ENCODE peak calls at places on chromosomes 2 and 18, in ten cellular contexts. One of them, this sample, is unnamed.
A peak's percentile ranks its signal among the peaks of the same experiment; 100 is the strongest.

GRCh38 chr2:204026294-204026693 is 89.7 kb downstream of the ICOS start:
- DNase-seq in Calu3: no peak
- DNase-seq in kidney: no peak
- DNase-seq in nephron progenitor cell: no peak
- DNase-seq in activated CD8-positive, alpha-beta T cell treated with anti-CD3 and anti-CD28 coated beads for 36 hours: no peak
- DNase-seq in GM13977: no peak
- DNase-seq in thyroid gland: no peak
- DNase-seq in lower leg skin: no peak
- DNase-seq in left lung: no peak
- DNase-seq in epithelial cell of proximal tubule: no peak
- DNase-seq in this sample: no peak

GRCh38 chr2:43210467-43211303 is 15.7 kb downstream of the ZFP36L2 start:
- DNase-seq in Calu3: no peak
- DNase-seq in kidney: peak; percentile 70
- DNase-seq in nephron progenitor cell: no peak
- DNase-seq in activated CD8-positive, alpha-beta T cell treated with anti-CD3 and anti-CD28 coated beads for 36 hours: peak; percentile 76
- DNase-seq in GM13977: no peak
- DNase-seq in thyroid gland: no peak
- DNase-seq in lower leg skin: peak; percentile 54
- DNase-seq in left lung: peak; percentile 78
- DNase-seq in epithelial cell of proximal tubule: no peak
- DNase-seq in this sample: peak; percentile 52

GRCh38 chr2:25381502-25381901 is 39.8 kb upstream of the DNMT3A start:
- DNase-seq in Calu3: no peak
- DNase-seq in kidney: peak; percentile 12
- DNase-seq in nephron progenitor cell: no peak
- DNase-seq in activated CD8-positive, alpha-beta T cell treated with anti-CD3 and anti-CD28 coated beads for 36 hours: no peak
- DNase-seq in GM13977: no peak
- DNase-seq in thyroid gland: no peak
- DNase-seq in lower leg skin: no peak
- DNase-seq in left lung: no peak
- DNase-seq in epithelial cell of proximal tubule: no peak
- DNase-seq in this sample: no peak

GRCh38 chr18:60984496-60984895 is 348.7 kb upstream of the CDH20 start:
- DNase-seq in Calu3: no peak
- DNase-seq in kidney: no peak
- DNase-seq in nephron progenitor cell: no peak
- DNase-seq in activated CD8-positive, alpha-beta T cell treated with anti-CD3 and anti-CD28 coated beads for 36 hours: no peak
- DNase-seq in GM13977: no peak
- DNase-seq in thyroid gland: no peak
- DNase-seq in lower leg skin: no peak
- DNase-seq in left lung: no peak
- DNase-seq in epithelial cell of proximal tubule: no peak
- DNase-seq in this sample: no peak

GRCh38 chr2:56474412-56475158 is 290.8 kb downstream of the CCDC85A start:
- DNase-seq in Calu3: peak; percentile 20
- DNase-seq in kidney: no peak
- DNase-seq in nephron progenitor cell: no peak
- DNase-seq in activated CD8-positive, alpha-beta T cell treated with anti-CD3 and anti-CD28 coated beads for 36 hours: no peak
- DNase-seq in GM13977: no peak
- DNase-seq in thyroid gland: peak; percentile 50
- DNase-seq in lower leg skin: no peak
- DNase-seq in left lung: no peak
- DNase-seq in epithelial cell of proximal tubule: peak; percentile 87
- DNase-seq in this sample: no peak

GRCh38 chr2:154092571-154092970 is 220.8 kb downstream of the GALNT13 start:
- DNase-seq in Calu3: no peak
- DNase-seq in kidney: no peak
- DNase-seq in nephron progenitor cell: no peak
- DNase-seq in activated CD8-positive, alpha-beta T cell treated with anti-CD3 and anti-CD28 coated beads for 36 hours: no peak
- DNase-seq in GM13977: no peak
- DNase-seq in thyroid gland: no peak
- DNase-seq in lower leg skin: no peak
- DNase-seq in left lung: no peak
- DNase-seq in epithelial cell of proximal tubule: no peak
- DNase-seq in this sample: no peak

GRCh38 chr2:237162959-237163358 is 77.3 kb downstream of the COPS8 start:
- DNase-seq in Calu3: no peak
- DNase-seq in kidney: no peak
- DNase-seq in nephron progenitor cell: no peak
- DNase-seq in activated CD8-positive, alpha-beta T cell treated with anti-CD3 and anti-CD28 coated beads for 36 hours: no peak
- DNase-seq in GM13977: no peak
- DNase-seq in thyroid gland: no peak
- DNase-seq in lower leg skin: no peak
- DNase-seq in left lung: no peak
- DNase-seq in epithelial cell of proximal tubule: no peak
- DNase-seq in this sample: no peak

GRCh38 chr2:173550143-173550542 is 195.5 kb downstream of the CDCA7 start:
- DNase-seq in Calu3: no peak
- DNase-seq in kidney: no peak
- DNase-seq in nephron progenitor cell: no peak
- DNase-seq in activated CD8-positive, alpha-beta T cell treated with anti-CD3 and anti-CD28 coated beads for 36 hours: no peak
- DNase-seq in GM13977: no peak
- DNase-seq in thyroid gland: no peak
- DNase-seq in lower leg skin: no peak
- DNase-seq in left lung: no peak
- DNase-seq in epithelial cell of proximal tubule: no peak
- DNase-seq in this sample: no peak

GRCh38 chr2:83531211-83531610 is 927.9 kb downstream of the SUCLG1 start:
- DNase-seq in Calu3: no peak
- DNase-seq in kidney: no peak
- DNase-seq in nephron progenitor cell: no peak
- DNase-seq in activated CD8-positive, alpha-beta T cell treated with anti-CD3 and anti-CD28 coated beads for 36 hours: no peak
- DNase-seq in GM13977: no peak
- DNase-seq in thyroid gland: no peak
- DNase-seq in lower leg skin: no peak
- DNase-seq in left lung: no peak
- DNase-seq in epithelial cell of proximal tubule: no peak
- DNase-seq in this sample: no peak

GRCh38 chr2:160292225-160292624 is 92.2 kb upstream of the ITGB6 start:
- DNase-seq in Calu3: no peak
- DNase-seq in kidney: no peak
- DNase-seq in nephron progenitor cell: no peak
- DNase-seq in activated CD8-positive, alpha-beta T cell treated with anti-CD3 and anti-CD28 coated beads for 36 hours: no peak
- DNase-seq in GM13977: no peak
- DNase-seq in thyroid gland: no peak
- DNase-seq in lower leg skin: no peak
- DNase-seq in left lung: no peak
- DNase-seq in epithelial cell of proximal tubule: no peak
- DNase-seq in this sample: no peak

GRCh38 chr2:133504566-133505505 is 63.4 kb downstream of the NCKAP5 start:
- DNase-seq in Calu3: peak; percentile 72
- DNase-seq in kidney: peak; percentile 78
- DNase-seq in nephron progenitor cell: no peak
- DNase-seq in activated CD8-positive, alpha-beta T cell treated with anti-CD3 and anti-CD28 coated beads for 36 hours: no peak
- DNase-seq in GM13977: no peak
- DNase-seq in thyroid gland: peak; percentile 79
- DNase-seq in lower leg skin: no peak
- DNase-seq in left lung: no peak
- DNase-seq in epithelial cell of proximal tubule: no peak
- DNase-seq in this sample: no peak

GRCh38 chr2:2271471-2271941 is 59.6 kb downstream of the MYT1L start:
- DNase-seq in Calu3: no peak
- DNase-seq in kidney: no peak
- DNase-seq in nephron progenitor cell: no peak
- DNase-seq in activated CD8-positive, alpha-beta T cell treated with anti-CD3 and anti-CD28 coated beads for 36 hours: no peak
- DNase-seq in GM13977: no peak
- DNase-seq in thyroid gland: no peak
- DNase-seq in lower leg skin: peak; percentile 34
- DNase-seq in left lung: no peak
- DNase-seq in epithelial cell of proximal tubule: no peak
- DNase-seq in this sample: no peak

GRCh38 chr2:41657231-41657630 is 390.6 kb upstream of the PKDCC start:
- DNase-seq in Calu3: no peak
- DNase-seq in kidney: no peak
- DNase-seq in nephron progenitor cell: no peak
- DNase-seq in activated CD8-positive, alpha-beta T cell treated with anti-CD3 and anti-CD28 coated beads for 36 hours: no peak
- DNase-seq in GM13977: no peak
- DNase-seq in thyroid gland: no peak
- DNase-seq in lower leg skin: no peak
- DNase-seq in left lung: no peak
- DNase-seq in epithelial cell of proximal tubule: no peak
- DNase-seq in this sample: no peak

GRCh38 chr2:109159096-109159495 is 30.1 kb downstream of the SH3RF3 start:
- DNase-seq in Calu3: no peak
- DNase-seq in kidney: no peak
- DNase-seq in nephron progenitor cell: no peak
- DNase-seq in activated CD8-positive, alpha-beta T cell treated with anti-CD3 and anti-CD28 coated beads for 36 hours: no peak
- DNase-seq in GM13977: no peak
- DNase-seq in thyroid gland: no peak
- DNase-seq in lower leg skin: no peak
- DNase-seq in left lung: no peak
- DNase-seq in epithelial cell of proximal tubule: no peak
- DNase-seq in this sample: no peak

GRCh38 chr2:3610415-3610814 is 15.5 kb downstream of the COLEC11 start:
- DNase-seq in Calu3: no peak
- DNase-seq in kidney: peak; percentile 50
- DNase-seq in nephron progenitor cell: no peak
- DNase-seq in activated CD8-positive, alpha-beta T cell treated with anti-CD3 and anti-CD28 coated beads for 36 hours: no peak
- DNase-seq in GM13977: no peak
- DNase-seq in thyroid gland: no peak
- DNase-seq in lower leg skin: no peak
- DNase-seq in left lung: peak; percentile 24
- DNase-seq in epithelial cell of proximal tubule: no peak
- DNase-seq in this sample: no peak

GRCh38 chr2:125746321-125746983 is 909.5 kb upstream of the GYPC start:
- DNase-seq in Calu3: no peak
- DNase-seq in kidney: no peak
- DNase-seq in nephron progenitor cell: no peak
- DNase-seq in activated CD8-positive, alpha-beta T cell treated with anti-CD3 and anti-CD28 coated beads for 36 hours: no peak
- DNase-seq in GM13977: no peak
- DNase-seq in thyroid gland: no peak
- DNase-seq in lower leg skin: no peak
- DNase-seq in left lung: no peak
- DNase-seq in epithelial cell of proximal tubule: no peak
- DNase-seq in this sample: no peak

DNA sequence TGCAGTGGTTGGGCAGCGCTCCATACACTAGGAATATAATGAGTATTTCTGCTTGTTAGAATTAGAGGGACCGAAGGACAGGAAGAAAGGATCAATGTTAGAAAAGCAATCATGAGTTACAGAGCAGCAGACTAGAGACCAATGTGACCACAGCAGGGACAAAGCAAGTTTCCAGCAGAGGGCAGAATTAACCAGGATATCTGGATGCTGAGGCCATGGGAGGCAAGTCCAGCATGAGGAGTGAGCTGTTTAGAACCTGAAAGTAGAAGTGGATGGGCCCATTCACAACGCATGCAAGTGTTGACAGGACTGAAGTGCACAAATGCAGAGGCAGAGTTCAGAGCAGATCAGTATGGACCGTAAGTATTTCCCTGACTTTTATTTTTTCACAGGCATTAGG is 910.4 kb upstream of the GYPC start:
- DNase-seq in Calu3: peak; percentile 2
- DNase-seq in kidney: no peak
- DNase-seq in nephron progenitor cell: peak; percentile 35
- DNase-seq in activated CD8-positive, alpha-beta T cell treated with anti-CD3 and anti-CD28 coated beads for 36 hours: no peak
- DNase-seq in GM13977: no peak
- DNase-seq in thyroid gland: no peak
- DNase-seq in lower leg skin: no peak
- DNase-seq in left lung: no peak
- DNase-seq in epithelial cell of proximal tubule: no peak
- DNase-seq in this sample: no peak
- TF ChIP-seq CTCF in Calu3: no peak
- TF ChIP-seq CTCF in kidney: peak; percentile 56
- TF ChIP-seq CTCF in nephron progenitor cell: peak; percentile 54
- TF ChIP-seq CTCF in activated CD8-positive, alpha-beta T cell treated with anti-CD3 and anti-CD28 coated beads for 36 hours: no peak
- TF ChIP-seq CTCF in GM13977: peak; percentile 39
- TF ChIP-seq CTCF in thyroid gland: peak; percentile 13
- TF ChIP-seq CTCF in lower leg skin: no peak
- TF ChIP-seq CTCF in left lung: peak; percentile 25
- TF ChIP-seq CTCF in epithelial cell of proximal tubule: peak; percentile 69
- TF ChIP-seq CTCF in this sample: no peak

DNA sequence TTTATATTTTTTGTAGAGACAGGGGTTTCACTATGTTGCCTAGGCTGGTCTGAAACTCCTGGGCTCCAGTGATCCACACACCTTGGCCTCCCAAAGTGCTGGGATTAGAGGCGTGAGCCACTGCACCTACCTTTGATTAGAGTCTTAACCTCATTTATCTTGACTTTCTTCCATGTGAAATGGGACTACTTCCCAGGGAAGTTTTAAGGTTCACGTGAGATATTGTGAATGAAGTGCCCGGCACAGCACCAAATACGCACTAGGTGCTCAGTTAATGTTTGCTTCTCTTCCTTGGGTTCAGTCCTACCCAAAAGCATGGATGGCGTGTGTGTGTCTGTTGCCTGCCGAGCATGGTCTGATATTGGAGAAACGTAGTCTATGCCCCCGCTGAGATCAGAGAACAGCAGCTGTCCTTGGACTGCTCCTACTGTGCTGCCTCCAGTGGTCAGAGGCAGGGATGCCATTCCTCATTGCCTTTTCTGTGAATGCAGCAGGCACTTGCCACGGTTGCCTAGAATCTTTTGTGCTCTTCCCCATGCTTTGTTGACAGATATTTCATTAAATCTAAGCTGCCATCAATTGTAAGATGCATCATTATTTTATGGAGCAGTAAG is 12.3 kb upstream of the TFCP2L1 start:
- DNase-seq in Calu3: peak; percentile 62
- DNase-seq in kidney: no peak
- DNase-seq in nephron progenitor cell: peak; percentile 43
- DNase-seq in activated CD8-positive, alpha-beta T cell treated with anti-CD3 and anti-CD28 coated beads for 36 hours: peak; percentile 4
- DNase-seq in GM13977: peak; percentile 46
- DNase-seq in thyroid gland: peak; percentile 55
- DNase-seq in lower leg skin: no peak
- DNase-seq in left lung: no peak
- DNase-seq in epithelial cell of proximal tubule: no peak
- DNase-seq in this sample: no peak
- TF ChIP-seq CTCF in Calu3: peak; percentile 53
- TF ChIP-seq CTCF in kidney: peak; percentile 59
- TF ChIP-seq CTCF in nephron progenitor cell: peak; percentile 66
- TF ChIP-seq CTCF in activated CD8-positive, alpha-beta T cell treated with anti-CD3 and anti-CD28 coated beads for 36 hours: peak; percentile 38
- TF ChIP-seq CTCF in GM13977: peak; percentile 47
- TF ChIP-seq CTCF in thyroid gland: peak; percentile 62
- TF ChIP-seq CTCF in lower leg skin: no peak
- TF ChIP-seq CTCF in left lung: peak; percentile 55
- TF ChIP-seq CTCF in epithelial cell of proximal tubule: peak; percentile 79
- TF ChIP-seq CTCF in this sample: no peak

GRCh38 chr2:240560480-240561324 is 545 bp downstream of the DUSP28 start:
- DNase-seq in Calu3: peak; percentile 99
- DNase-seq in kidney: peak; percentile 100
- DNase-seq in nephron progenitor cell: peak; percentile 100
- DNase-seq in activated CD8-positive, alpha-beta T cell treated with anti-CD3 and anti-CD28 coated beads for 36 hours: peak; percentile 100
- DNase-seq in GM13977: peak; percentile 98
- DNase-seq in thyroid gland: peak; percentile 100
- DNase-seq in lower leg skin: peak; percentile 99
- DNase-seq in left lung: peak; percentile 100
- DNase-seq in epithelial cell of proximal tubule: peak; percentile 72
- DNase-seq in this sample: peak; percentile 99
- TF ChIP-seq CTCF in Calu3: peak; percentile 41
- TF ChIP-seq CTCF in kidney: peak; percentile 16
- TF ChIP-seq CTCF in nephron progenitor cell: no peak
- TF ChIP-seq CTCF in activated CD8-positive, alpha-beta T cell treated with anti-CD3 and anti-CD28 coated beads for 36 hours: no peak
- TF ChIP-seq CTCF in GM13977: no peak
- TF ChIP-seq CTCF in thyroid gland: peak; percentile 30
- TF ChIP-seq CTCF in lower leg skin: no peak
- TF ChIP-seq CTCF in left lung: no peak
- TF ChIP-seq CTCF in epithelial cell of proximal tubule: peak; percentile 27
- TF ChIP-seq CTCF in this sample: peak; percentile 39

GRCh38 chr2:6452702-6453481 is 412.8 kb downstream of the CMPK2 start:
- DNase-seq in Calu3: no peak
- DNase-seq in kidney: no peak
- DNase-seq in nephron progenitor cell: no peak
- DNase-seq in activated CD8-positive, alpha-beta T cell treated with anti-CD3 and anti-CD28 coated beads for 36 hours: no peak
- DNase-seq in GM13977: no peak
- DNase-seq in thyroid gland: no peak
- DNase-seq in lower leg skin: no peak
- DNase-seq in left lung: no peak
- DNase-seq in epithelial cell of proximal tubule: no peak
- DNase-seq in this sample: no peak
- TF ChIP-seq CTCF in Calu3: no peak
- TF ChIP-seq CTCF in kidney: no peak
- TF ChIP-seq CTCF in nephron progenitor cell: no peak
- TF ChIP-seq CTCF in activated CD8-positive, alpha-beta T cell treated with anti-CD3 and anti-CD28 coated beads for 36 hours: no peak
- TF ChIP-seq CTCF in GM13977: peak; percentile 14
- TF ChIP-seq CTCF in thyroid gland: no peak
- TF ChIP-seq CTCF in lower leg skin: no peak
- TF ChIP-seq CTCF in left lung: no peak
- TF ChIP-seq CTCF in epithelial cell of proximal tubule: peak; percentile 25
- TF ChIP-seq CTCF in this sample: no peak